ENCODE peak calls at places on chromosome 6, in four cellular contexts. D is left ventricle myocardium inferior, U is iris pigment epithelial cell, O is endothelial cell. K is an unnamed sample.

GRCh38 chr6:108804976-108805375 is 43.2 kb upstream of the ARMC2 start:
- DNase-seq in D (no peak), U (no peak), O (no peak), K (no peak)

GRCh38 chr6:4910060-4910746 is 93.6 kb downstream of the RPP40 start:
- DNase-seq in D (no peak), U (no peak), O (no peak), K (no peak)

GRCh38 chr6:152380351-152380767 is 256.8 kb downstream of the SYNE1 start:
- DNase-seq in D (no peak), U (peak; percentile 90), O (no peak), K (no peak)

GRCh38 chr6:47195251-47195650 is 114.5 kb downstream of the TNFRSF21 start:
- DNase-seq in D (peak; percentile 53), U (no peak), O (no peak), K (no peak)

GRCh38 chr6:97240222-97240621 is 42.8 kb downstream of the MMS22L start:
- DNase-seq in D (no peak), U (peak; percentile 59), O (no peak), K (no peak)

GRCh38 chr6:134724653-134725340 is 225.1 kb downstream of the ALDH8A1 start:
- DNase-seq in D (no peak), U (peak; percentile 83), O (no peak), K (no peak)

GRCh38 chr6:75602897-75603395 is 1.3 kb downstream of the SENP6 start:
- DNase-seq in D (no peak), U (no peak), O (no peak), K (no peak)

GRCh38 chr6:36235309-36235708 is 34.6 kb upstream of the PNPLA1 start:
- DNase-seq in D (no peak), U (no peak), O (no peak), K (no peak)

GRCh38 chr6:120604510-120604909 is 729.8 kb downstream of the TBC1D32 start:
- DNase-seq in D (no peak), U (no peak), O (no peak), K (no peak)